ENCODE peak calls at places on chromosomes 7 and 10, in eight cellular contexts. B is heart right ventricle, U is endothelial cell, R is uterus, M is Calu3, I is fibroblast of the aortic adventitia, N is stomach, P is fibroblast of pulmonary artery. H is an unnamed sample.
A peak's percentile ranks its signal among the peaks of the same experiment; 100 is the strongest.

GRCh38 chr7:29370531-29371314 is 176.1 kb downstream of the CHN2 start:
- DNase-seq in M (peak; percentile 65), P (peak; percentile 23), R (no peak), U (no peak), N (peak; percentile 72), I (peak; percentile 82), B (peak; percentile 24), H (peak; percentile 70)

GRCh38 chr10:104777086-104777799 is 136.2 kb downstream of the SORCS3 start:
- DNase-seq in P (no peak), I (no peak), M (no peak), N (no peak), R (no peak), U (no peak), B (no peak), H (no peak)

GRCh38 chr7:134948736-134949135 is 37.6 kb upstream of the AGBL3 start:
- DNase-seq in I (peak; percentile 43), N (no peak), B (no peak), R (no peak), P (peak; percentile 45), U (no peak), M (no peak), H (peak; percentile 46)

GRCh38 chr7:124662372-124662771 is 103.2 kb downstream of the GPR37 start:
- DNase-seq in I (no peak), B (no peak), P (no peak), U (no peak), M (no peak), N (no peak), R (no peak), H (no peak)

GRCh38 chr10:62093863-62094291 is 174.8 kb downstream of the RTKN2 start:
- DNase-seq in U (no peak), P (peak; percentile 94), N (no peak), M (peak; percentile 34), R (no peak), B (no peak), I (peak; percentile 94), H (peak; percentile 65)

GRCh38 chr7:16242920-16243319 is 178.4 kb downstream of the CRPPA start:
- DNase-seq in P (no peak), N (no peak), M (no peak), I (no peak), B (no peak), R (no peak), U (no peak), H (no peak)

GRCh38 chr7:4748267-4748666 is 27.2 kb upstream of the AP5Z1 start:
- DNase-seq in I (no peak), B (peak; percentile 51), U (no peak), M (no peak), P (peak; percentile 30), N (no peak), R (no peak), H (no peak)

GRCh38 chr10:53477313-53477675 is 704.7 kb upstream of the MBL2 start:
- DNase-seq in P (no peak), I (no peak), M (no peak), N (no peak), U (no peak), R (no peak), B (no peak), H (no peak)

GRCh38 chr10:48946891-48947500 is 7.4 kb upstream of the LRRC18 start:
- DNase-seq in R (no peak), I (peak; percentile 14), B (no peak), U (no peak), M (no peak), N (no peak), P (peak; percentile 27), H (peak; percentile 47)

GRCh38 chr10:129933456-129934092 is 30.5 kb downstream of the EBF3 start:
- DNase-seq in N (no peak), U (no peak), R (no peak), P (no peak), M (no peak), I (no peak), B (no peak), H (no peak)

GRCh38 chr7:12130664-12131063 is 80.4 kb upstream of the TMEM106B start:
- DNase-seq in B (no peak), N (no peak), P (no peak), I (peak; percentile 4), U (no peak), M (no peak), R (no peak), H (no peak)

GRCh38 chr7:74289018-74289659 is at the start of gene CLIP2:
- DNase-seq in R (peak; percentile 85), I (peak; percentile 75), B (peak; percentile 79), N (peak; percentile 84), M (peak; percentile 65), U (peak; percentile 81), P (peak; percentile 83), H (peak; percentile 72)

GRCh38 chr10:102540023-102540422 is 36.3 kb downstream of the SUFU start:
- DNase-seq in I (peak; percentile 35), R (no peak), P (peak; percentile 46), N (no peak), M (no peak), B (no peak), U (no peak), H (peak; percentile 20)

GRCh38 chr10:90136731-90137316 is 435.4 kb downstream of the KIF20B start:
- DNase-seq in M (no peak), B (no peak), N (no peak), U (no peak), R (no peak), P (peak; percentile 31), I (peak; percentile 35), H (peak; percentile 19)

GRCh38 chr10:58608356-58608755 is 95.7 kb downstream of the BICC1 start:
- DNase-seq in M (no peak), R (no peak), B (no peak), U (no peak), P (peak; percentile 18), N (no peak), I (no peak), H (no peak)

DNA sequence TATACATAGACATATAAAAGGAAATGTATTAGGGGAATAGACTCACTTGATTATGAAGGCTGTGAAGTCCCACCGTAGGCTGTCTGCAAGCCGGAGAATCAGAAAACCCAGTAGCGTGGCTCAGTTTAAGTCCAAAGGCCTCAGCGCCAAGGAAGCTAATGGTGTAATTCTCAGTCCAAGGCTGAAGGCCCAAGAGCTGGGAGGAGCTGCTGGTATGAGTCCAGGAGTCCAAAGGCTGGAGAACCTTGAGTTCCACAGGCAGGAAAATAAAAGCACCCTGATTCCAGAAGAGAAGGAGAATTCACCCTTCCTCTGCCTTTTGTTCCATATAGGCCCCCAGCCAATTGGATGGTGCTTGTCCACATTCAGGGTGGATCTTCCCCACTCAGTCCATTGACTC is 166.2 kb upstream of the TAC1 start:
- DNase-seq in U (no peak), R (no peak), I (no peak), M (no peak), P (no peak), N (no peak), B (no peak), H (no peak)
- TF ChIP-seq CTCF in U (no peak), R (no peak), I (no peak), M (no peak), P (no peak), N (no peak), B (no peak), H (no peak)

DNA sequence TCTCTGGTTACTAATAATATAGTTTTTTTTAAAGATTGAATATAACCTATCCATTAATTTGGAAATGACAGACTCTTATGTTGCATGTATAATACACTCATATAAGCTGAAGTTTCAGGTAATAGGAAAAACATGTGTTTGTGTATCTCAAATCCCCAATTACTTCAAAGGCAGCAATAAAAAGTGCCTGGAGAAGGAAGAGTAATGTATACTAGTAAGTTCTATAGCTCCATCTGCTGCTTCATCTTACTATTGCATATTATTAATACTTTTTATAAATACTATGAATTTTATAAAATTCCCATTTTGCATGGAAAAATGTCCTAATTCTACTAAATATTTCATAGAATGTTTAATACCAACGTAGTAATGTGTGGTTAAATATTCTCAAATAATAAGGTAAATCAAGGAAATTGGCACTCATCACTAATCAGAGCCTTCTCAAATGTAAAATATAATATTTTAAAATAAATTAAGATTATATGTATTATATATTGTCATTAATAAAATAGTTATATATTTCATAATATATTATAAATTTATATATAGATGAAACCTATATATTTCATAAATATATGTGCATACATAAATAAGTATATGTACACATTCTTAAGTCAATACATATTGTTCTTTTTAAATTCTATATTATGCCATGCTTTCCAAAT is 311.9 kb downstream of the HGF start:
- DNase-seq in P (peak; percentile 66), R (no peak), M (no peak), U (no peak), B (no peak), N (no peak), I (peak; percentile 73), H (peak; percentile 37)
- TF ChIP-seq CTCF in P (peak; percentile 60), R (no peak), M (no peak), U (peak; percentile 35), B (no peak), N (no peak), I (peak; percentile 58), H (peak; percentile 46)

GRCh38 chr10:71836594-71836970 is 14.5 kb downstream of the PSAP start:
- DNase-seq in P (no peak), R (no peak), U (no peak), N (no peak), B (peak; percentile 25), M (no peak), I (peak; percentile 44), H (no peak)

GRCh38 chr10:71835671-71836593 is 15.1 kb downstream of the PSAP start:
- DNase-seq in N (peak; percentile 81), M (no peak), U (no peak), P (peak; percentile 88), I (peak; percentile 97), B (peak; percentile 72), R (peak; percentile 71), H (peak; percentile 69)

GRCh38 chr10:71838264-71839211 is 12.5 kb downstream of the PSAP start:
- DNase-seq in U (no peak), P (peak; percentile 20), B (no peak), I (peak; percentile 23), R (no peak), N (no peak), M (no peak), H (peak; percentile 46)

GRCh38 chr10:71834343-71834674 is 16.7 kb downstream of the PSAP start:
- DNase-seq in U (no peak), R (no peak), P (no peak), B (no peak), N (no peak), M (no peak), I (no peak), H (no peak)

DNA sequence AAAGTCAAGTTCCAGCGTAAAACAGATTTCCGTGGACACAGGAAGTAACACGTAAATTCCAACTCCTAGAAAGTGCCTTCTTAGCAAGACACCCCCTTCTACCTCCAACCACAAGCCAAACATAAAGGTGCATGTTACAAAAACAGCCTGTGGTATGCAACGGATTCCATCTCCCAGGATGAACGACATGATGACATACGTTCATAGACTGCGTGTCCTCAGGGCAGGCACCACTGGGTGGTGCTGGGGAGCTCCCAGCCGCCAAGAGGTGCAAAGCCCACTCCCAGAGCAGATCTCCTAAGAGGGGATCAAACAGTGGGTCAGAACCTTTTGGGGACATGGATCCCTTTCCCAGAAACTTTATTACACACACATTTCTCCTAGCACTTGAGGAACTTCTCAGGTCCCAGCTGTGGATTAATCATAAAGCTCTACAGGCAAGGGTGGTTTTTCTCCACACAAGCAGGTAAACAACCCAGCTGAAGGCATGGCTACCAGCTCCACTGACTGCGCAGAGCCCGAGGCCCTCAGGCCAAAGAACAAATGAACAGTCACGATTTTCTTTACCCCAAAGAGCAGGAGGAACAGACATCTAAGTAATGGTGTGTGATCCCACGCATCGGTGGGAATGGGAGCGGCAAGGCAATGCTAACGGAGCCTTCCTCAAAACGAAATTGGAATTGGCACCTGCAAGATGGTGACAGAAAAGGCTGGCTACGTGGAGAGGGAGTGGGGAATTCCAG is 13.8 kb downstream of the PSAP start:
- DNase-seq in I (no peak), B (no peak), R (no peak), N (no peak), P (peak; percentile 18), M (no peak), U (peak; percentile 32), H (peak; percentile 27)
- TF ChIP-seq CTCF in I (peak; percentile 18), B (peak; percentile 6), R (no peak), N (no peak), P (peak; percentile 28), M (peak; percentile 28), U (peak; percentile 29), H (peak; percentile 13)

GRCh38 chr10:15088428-15089261 is at the start of gene ACBD7:
- DNase-seq in U (peak; percentile 87), B (peak; percentile 57), M (peak; percentile 89), N (peak; percentile 86), I (peak; percentile 61), R (peak; percentile 71), P (peak; percentile 76), H (peak; percentile 76)
- TF ChIP-seq CTCF in U (peak; percentile 29), B (peak; percentile 48), M (peak; percentile 28), N (no peak), I (peak; percentile 49), R (peak; percentile 52), P (no peak), H (peak; percentile 8)

H was measured in MCF 10A.